ENCODE peak calls at places on chromosomes 5 and 9, in six cellular contexts. A, V, P, W, F and Q are unnamed samples.
A peak's percentile ranks its signal among the peaks of the same experiment; 100 is the strongest.

GRCh38 chr9:136327313-136327971 is at the start of gene GPSM1:
- DNase-seq in W (no peak), V (no peak), P (peak; percentile 70), F (no peak), A (no peak), Q (no peak)

GRCh38 chr5:158170534-158170933 is 311.6 kb upstream of the CLINT1 start:
- DNase-seq in V (no peak), A (no peak), W (no peak), P (no peak), F (no peak), Q (no peak)

GRCh38 chr9:123290764-123291163 is 22.4 kb upstream of the STRBP start:
- DNase-seq in P (no peak), A (no peak), F (no peak), V (no peak), W (no peak), Q (no peak)

GRCh38 chr5:171783051-171783450 is 2.6 kb upstream of the SMIM23 start:
- DNase-seq in V (peak; percentile 7), A (no peak), W (no peak), F (no peak), P (no peak), Q (no peak)

GRCh38 chr9:16213781-16214515 is 656.5 kb downstream of the BNC2 start:
- DNase-seq in A (no peak), F (no peak), W (no peak), V (peak; percentile 85), P (no peak), Q (peak; percentile 40)

GRCh38 chr5:107032629-107033028 is 638.1 kb downstream of the EFNA5 start:
- DNase-seq in W (no peak), P (no peak), F (no peak), A (no peak), V (no peak), Q (no peak)

GRCh38 chr5:137641148-137641547 is 94.7 kb downstream of the KLHL3 start:
- DNase-seq in F (no peak), V (no peak), W (no peak), A (no peak), P (no peak), Q (peak; percentile 59)

GRCh38 chr5:54774281-54775171 is 210.9 kb downstream of the ESM1 start:
- DNase-seq in P (no peak), W (no peak), A (no peak), V (peak; percentile 39), F (no peak), Q (no peak)

GRCh38 chr5:58886315-58887207 is 303.7 kb downstream of the RAB3C start:
- DNase-seq in P (peak; percentile 74), V (peak; percentile 8), A (peak; percentile 16), W (peak; percentile 33), F (peak; percentile 43), Q (peak; percentile 78)